ENCODE peak calls at places on chromosome 10, in seven cellular contexts. One of them, this sample, is unnamed.
A peak's percentile ranks its signal among the peaks of the same experiment; 100 is the strongest.

GRCh38 chr10:91380873-91381561 is 29.1 kb upstream of the HECTD2 start:
- DNase-seq in trophoblast cell: no peak
- DNase-seq in H9: no peak
- DNase-seq in IMR-90: no peak
- DNase-seq in mesendoderm: peak; percentile 47
- DNase-seq in neuronal stem cell: no peak
- DNase-seq in mesenchymal stem cell: no peak
- DNase-seq in this sample: no peak

GRCh38 chr10:129833988-129834387 is 130.1 kb downstream of the EBF3 start:
- DNase-seq in neuronal stem cell: no peak
- DNase-seq in mesendoderm: peak; percentile 2
- DNase-seq in H9: no peak
- DNase-seq in trophoblast cell: no peak
- DNase-seq in IMR-90: no peak
- DNase-seq in mesenchymal stem cell: no peak
- DNase-seq in this sample: no peak

GRCh38 chr10:96306516-96306915 is 2.3 kb downstream of the DNTT start:
- DNase-seq in IMR-90: no peak
- DNase-seq in H9: no peak
- DNase-seq in trophoblast cell: no peak
- DNase-seq in mesenchymal stem cell: no peak
- DNase-seq in neuronal stem cell: no peak
- DNase-seq in mesendoderm: no peak
- DNase-seq in this sample: no peak

GRCh38 chr10:99920901-99921300 is 88.8 kb downstream of the DNMBP start:
- DNase-seq in H9: no peak
- DNase-seq in IMR-90: peak; percentile 64
- DNase-seq in neuronal stem cell: no peak
- DNase-seq in mesenchymal stem cell: peak; percentile 54
- DNase-seq in mesendoderm: no peak
- DNase-seq in trophoblast cell: no peak
- DNase-seq in this sample: no peak

GRCh38 chr10:112872728-112873127 is 77.3 kb upstream of the TCF7L2 start:
- DNase-seq in mesendoderm: peak; percentile 36
- DNase-seq in H9: no peak
- DNase-seq in IMR-90: no peak
- DNase-seq in neuronal stem cell: no peak
- DNase-seq in mesenchymal stem cell: no peak
- DNase-seq in trophoblast cell: no peak
- DNase-seq in this sample: no peak

GRCh38 chr10:77776487-77776886 is 138.9 kb upstream of the KCNMA1 start:
- DNase-seq in neuronal stem cell: no peak
- DNase-seq in mesenchymal stem cell: no peak
- DNase-seq in mesendoderm: peak; percentile 19
- DNase-seq in H9: no peak
- DNase-seq in trophoblast cell: no peak
- DNase-seq in IMR-90: no peak
- DNase-seq in this sample: no peak

GRCh38 chr10:8380833-8381491 is 326.5 kb downstream of the GATA3 start:
- DNase-seq in mesenchymal stem cell: peak; percentile 8
- DNase-seq in trophoblast cell: no peak
- DNase-seq in IMR-90: no peak
- DNase-seq in H9: no peak
- DNase-seq in neuronal stem cell: no peak
- DNase-seq in mesendoderm: no peak
- DNase-seq in this sample: no peak

GRCh38 chr10:23095966-23096813 is 811 bp downstream of the MSRB2 start:
- DNase-seq in mesendoderm: peak; percentile 55
- DNase-seq in trophoblast cell: peak; percentile 46
- DNase-seq in H9: no peak
- DNase-seq in neuronal stem cell: peak; percentile 24
- DNase-seq in mesenchymal stem cell: peak; percentile 69
- DNase-seq in IMR-90: peak; percentile 58
- DNase-seq in this sample: no peak

GRCh38 chr10:12503311-12503710 is 154.0 kb downstream of the CAMK1D start:
- DNase-seq in neuronal stem cell: no peak
- DNase-seq in H9: no peak
- DNase-seq in IMR-90: no peak
- DNase-seq in trophoblast cell: no peak
- DNase-seq in mesendoderm: no peak
- DNase-seq in mesenchymal stem cell: no peak
- DNase-seq in this sample: peak; percentile 42

GRCh38 chr10:50421026-50421719 is 169.9 kb upstream of the ASAH2 start:
- DNase-seq in trophoblast cell: no peak
- DNase-seq in mesenchymal stem cell: peak; percentile 44
- DNase-seq in mesendoderm: peak; percentile 74
- DNase-seq in neuronal stem cell: no peak
- DNase-seq in H9: peak; percentile 55
- DNase-seq in IMR-90: peak; percentile 21
- DNase-seq in this sample: no peak

GRCh38 chr10:47415520-47416304 is 31.6 kb upstream of the ZNF488 start:
- DNase-seq in trophoblast cell: no peak
- DNase-seq in H9: no peak
- DNase-seq in mesenchymal stem cell: no peak
- DNase-seq in neuronal stem cell: no peak
- DNase-seq in IMR-90: no peak
- DNase-seq in mesendoderm: no peak
- DNase-seq in this sample: no peak

GRCh38 chr10:47418966-47419365 is 34.9 kb upstream of the ZNF488 start:
- DNase-seq in H9: peak; percentile 13
- DNase-seq in trophoblast cell: no peak
- DNase-seq in mesenchymal stem cell: no peak
- DNase-seq in neuronal stem cell: no peak
- DNase-seq in mesendoderm: no peak
- DNase-seq in IMR-90: no peak
- DNase-seq in this sample: no peak

GRCh38 chr10:47419421-47419820 is 35.3 kb upstream of the ZNF488 start:
- DNase-seq in neuronal stem cell: no peak
- DNase-seq in trophoblast cell: no peak
- DNase-seq in mesenchymal stem cell: no peak
- DNase-seq in H9: no peak
- DNase-seq in mesendoderm: no peak
- DNase-seq in IMR-90: no peak
- DNase-seq in this sample: no peak

GRCh38 chr10:47420305-47421056 is 36.4 kb upstream of the ZNF488 start:
- DNase-seq in neuronal stem cell: no peak
- DNase-seq in H9: no peak
- DNase-seq in trophoblast cell: no peak
- DNase-seq in mesenchymal stem cell: no peak
- DNase-seq in IMR-90: no peak
- DNase-seq in mesendoderm: no peak
- DNase-seq in this sample: no peak

GRCh38 chr10:47418321-47418720 is 34.2 kb upstream of the ZNF488 start:
- DNase-seq in IMR-90: no peak
- DNase-seq in neuronal stem cell: no peak
- DNase-seq in H9: no peak
- DNase-seq in mesenchymal stem cell: no peak
- DNase-seq in trophoblast cell: no peak
- DNase-seq in mesendoderm: no peak
- DNase-seq in this sample: no peak
- H3K4me2 ChIP-seq in IMR-90: no peak overlapping the region
- H3K4me2 ChIP-seq in neuronal stem cell: no peak overlapping the region
- H3K4me2 ChIP-seq in H9: no peak overlapping the region
- H3K4me2 ChIP-seq in mesenchymal stem cell: no peak overlapping the region
- H3K4me2 ChIP-seq in trophoblast cell: no peak overlapping the region
- H3K4me2 ChIP-seq in mesendoderm: no peak overlapping the region
- H3K4me2 ChIP-seq in this sample: no peak overlapping the region

DNA sequence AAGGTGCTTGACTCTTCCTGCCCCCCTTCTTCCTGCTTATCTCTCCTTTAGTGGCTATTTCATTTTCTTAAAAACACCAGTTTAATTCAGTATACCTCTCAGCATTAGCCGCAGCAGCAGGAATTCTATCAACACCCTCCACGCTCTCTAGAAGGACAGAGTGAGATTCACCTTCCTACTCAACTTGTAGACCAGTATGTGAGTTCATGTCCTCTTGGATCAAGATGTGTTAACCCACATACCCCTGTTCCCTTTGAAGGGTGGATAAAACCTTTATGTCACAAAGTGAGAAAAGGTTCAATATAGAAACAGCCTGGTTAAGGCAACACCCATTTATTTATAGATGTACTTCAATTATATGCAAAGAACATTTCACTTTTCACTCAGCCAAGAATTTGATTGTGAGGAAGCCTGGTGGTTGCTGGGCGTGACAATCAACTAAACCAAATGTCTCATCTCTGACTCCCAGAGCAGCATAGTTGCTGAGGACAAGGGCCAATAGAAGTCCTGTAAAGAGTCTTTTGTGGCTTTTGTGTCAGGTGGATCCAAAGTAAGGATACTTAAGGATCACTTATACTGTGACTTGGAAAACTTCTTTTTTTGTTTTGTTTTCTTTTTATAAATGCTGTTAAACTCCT is 617.1 kb downstream of the SORCS3 start:
- DNase-seq in IMR-90: no peak
- DNase-seq in mesenchymal stem cell: no peak
- DNase-seq in mesendoderm: no peak
- DNase-seq in neuronal stem cell: no peak
- DNase-seq in H9: no peak
- DNase-seq in trophoblast cell: no peak
- DNase-seq in this sample: no peak
- H2BK120ac ChIP-seq in IMR-90: no peak overlapping the region
- H2BK120ac ChIP-seq in mesenchymal stem cell: no peak overlapping the region
- H2BK120ac ChIP-seq in mesendoderm: no peak overlapping the region
- H2BK120ac ChIP-seq in neuronal stem cell: no peak overlapping the region
- H2BK120ac ChIP-seq in H9: no peak overlapping the region
- H2BK120ac ChIP-seq in trophoblast cell: no peak overlapping the region
- H2BK120ac ChIP-seq in this sample: no peak overlapping the region

DNA sequence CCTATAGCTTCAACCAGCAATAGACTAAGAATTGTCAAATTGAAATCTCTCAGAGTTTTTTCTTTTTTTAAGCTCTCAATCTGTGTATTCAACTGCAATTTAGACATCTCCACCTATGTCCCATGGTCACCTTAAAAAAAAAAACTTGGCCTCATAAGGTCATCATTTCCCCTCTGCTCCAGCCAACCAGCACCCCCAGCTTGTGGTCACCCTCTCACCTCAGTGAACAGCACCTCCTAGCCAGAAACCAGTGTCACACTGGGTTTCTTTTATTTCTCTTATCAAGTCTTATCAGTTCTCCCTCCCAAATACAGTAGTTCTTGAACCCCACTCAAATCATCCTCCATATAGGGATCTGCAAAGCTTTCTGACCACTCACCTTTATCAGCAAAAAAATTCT is 4.0 kb downstream of the ITGB1 start:
- DNase-seq in mesendoderm: no peak
- DNase-seq in trophoblast cell: no peak
- DNase-seq in neuronal stem cell: no peak
- DNase-seq in mesenchymal stem cell: no peak
- DNase-seq in IMR-90: no peak
- DNase-seq in H9: no peak
- DNase-seq in this sample: no peak
- H3K27ac ChIP-seq in mesendoderm: no peak overlapping the region
- H3K27ac ChIP-seq in trophoblast cell: no peak overlapping the region
- H3K27ac ChIP-seq in neuronal stem cell: no peak overlapping the region
- H3K27ac ChIP-seq in mesenchymal stem cell: peak overlapping the region; percentile 69
- H3K27ac ChIP-seq in IMR-90: peak overlapping the region; percentile 55
- H3K27ac ChIP-seq in H9: no peak overlapping the region
- H3K27ac ChIP-seq in this sample: no peak overlapping the region

GRCh38 chr10:3074145-3074665 is 6.9 kb downstream of the PFKP start:
- DNase-seq in neuronal stem cell: no peak
- DNase-seq in IMR-90: peak; percentile 47
- DNase-seq in mesenchymal stem cell: no peak
- DNase-seq in mesendoderm: no peak
- DNase-seq in H9: no peak
- DNase-seq in trophoblast cell: peak; percentile 94
- DNase-seq in this sample: no peak

GRCh38 chr10:3069876-3070275 is 2.5 kb downstream of the PFKP start:
- DNase-seq in mesendoderm: no peak
- DNase-seq in trophoblast cell: no peak
- DNase-seq in neuronal stem cell: no peak
- DNase-seq in mesenchymal stem cell: no peak
- DNase-seq in IMR-90: no peak
- DNase-seq in H9: no peak
- DNase-seq in this sample: no peak

GRCh38 chr10:3068968-3069737 is 1.8 kb downstream of the PFKP start:
- DNase-seq in mesendoderm: peak; percentile 56
- DNase-seq in H9: no peak
- DNase-seq in neuronal stem cell: no peak
- DNase-seq in mesenchymal stem cell: peak; percentile 37
- DNase-seq in IMR-90: peak; percentile 27
- DNase-seq in trophoblast cell: no peak
- DNase-seq in this sample: no peak

GRCh38 chr10:3072641-3073360 is 5.5 kb downstream of the PFKP start:
- DNase-seq in mesendoderm: no peak
- DNase-seq in IMR-90: no peak
- DNase-seq in H9: no peak
- DNase-seq in mesenchymal stem cell: no peak
- DNase-seq in trophoblast cell: no peak
- DNase-seq in neuronal stem cell: no peak
- DNase-seq in this sample: no peak

GRCh38 chr10:3071405-3072198 is 4.3 kb downstream of the PFKP start:
- DNase-seq in H9: no peak
- DNase-seq in IMR-90: peak; percentile 96
- DNase-seq in mesendoderm: no peak
- DNase-seq in neuronal stem cell: no peak
- DNase-seq in mesenchymal stem cell: peak; percentile 91
- DNase-seq in trophoblast cell: peak; percentile 62
- DNase-seq in this sample: no peak
- H3K4me2 ChIP-seq in H9: no peak overlapping the region
- H3K4me2 ChIP-seq in IMR-90: peak overlapping the region; percentile 45
- H3K4me2 ChIP-seq in mesendoderm: no peak overlapping the region
- H3K4me2 ChIP-seq in neuronal stem cell: no peak overlapping the region
- H3K4me2 ChIP-seq in mesenchymal stem cell: no peak overlapping the region
- H3K4me2 ChIP-seq in trophoblast cell: no peak overlapping the region
- H3K4me2 ChIP-seq in this sample: no peak overlapping the region

DNA sequence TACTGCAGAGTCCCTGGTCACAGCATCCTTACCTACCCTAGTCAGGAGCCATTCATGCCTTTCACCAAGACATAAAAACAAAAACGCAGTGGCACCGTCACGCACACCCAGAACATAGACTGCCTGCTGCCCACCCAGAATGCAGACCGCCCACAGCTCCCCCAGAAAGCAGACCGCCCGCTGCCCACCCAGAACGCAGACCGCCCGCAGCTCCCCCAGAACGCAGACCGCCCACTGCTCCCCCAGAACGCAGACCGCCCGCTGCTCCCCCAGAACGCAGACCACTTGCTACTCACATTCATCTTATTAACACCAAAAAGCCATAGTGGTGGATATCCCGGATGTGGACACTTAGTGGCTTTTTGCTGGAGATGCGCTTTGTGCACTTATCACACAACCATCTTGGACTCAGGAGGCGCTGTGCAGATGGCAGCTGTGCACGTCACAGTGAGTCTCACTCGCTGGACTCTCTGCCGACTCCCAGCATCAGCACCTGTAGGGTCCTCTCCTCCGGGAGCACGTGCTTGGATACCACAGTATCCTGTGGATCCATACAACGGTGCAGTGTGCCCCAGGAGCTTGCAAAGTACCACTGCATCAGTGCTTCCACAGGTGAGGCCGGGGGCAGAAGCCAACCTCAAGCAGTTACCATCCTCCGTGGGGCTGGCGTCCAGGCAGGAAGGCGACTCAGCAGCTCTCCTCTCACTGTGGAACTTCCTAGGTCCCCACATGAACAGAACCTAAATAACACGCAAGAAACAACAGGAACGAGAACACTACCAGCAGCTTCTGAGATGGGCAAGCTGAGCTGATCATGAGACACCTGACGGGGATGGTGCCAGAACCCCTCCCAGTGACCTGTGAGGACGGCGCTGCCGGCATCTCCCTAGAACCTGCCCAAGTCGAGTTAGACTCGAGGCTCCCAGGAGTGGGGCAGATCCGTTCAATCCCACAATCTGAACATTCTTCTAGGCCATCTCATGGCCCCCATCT is 161.0 kb downstream of the DIP2C start:
- DNase-seq in IMR-90: no peak
- DNase-seq in H9: no peak
- DNase-seq in mesendoderm: no peak
- DNase-seq in mesenchymal stem cell: no peak
- DNase-seq in neuronal stem cell: no peak
- DNase-seq in trophoblast cell: no peak
- DNase-seq in this sample: no peak
- H2BK120ac ChIP-seq in IMR-90: no peak overlapping the region
- H2BK120ac ChIP-seq in H9: no peak overlapping the region
- H2BK120ac ChIP-seq in mesendoderm: no peak overlapping the region
- H2BK120ac ChIP-seq in mesenchymal stem cell: no peak overlapping the region
- H2BK120ac ChIP-seq in neuronal stem cell: no peak overlapping the region
- H2BK120ac ChIP-seq in trophoblast cell: no peak overlapping the region
- H2BK120ac ChIP-seq in this sample: no peak overlapping the region

This sample was measured in H1.